ENCODE peak calls at places on chromosome 7, in six cellular contexts. S is CD8-positive, alpha-beta T cell; P is AG04450; E is transverse colon; U is heart left ventricle; W is mesenchymal stem cell. A is an unnamed sample.

GRCh38 chr7:36048141-36048901 is 104.7 kb upstream of the EEPD1 start:
- DNase-seq in P (peak; percentile 69), W (peak; percentile 74), S (no peak), E (no peak), U (no peak), A (no peak)

GRCh38 chr7:121286742-121287699 is 41.8 kb upstream of the WNT16 start:
- DNase-seq in E (no peak), P (no peak), U (no peak), W (no peak), S (no peak), A (no peak)

GRCh38 chr7:102146989-102147388 is 139.7 kb upstream of the SH2B2 start:
- DNase-seq in W (no peak), U (peak; percentile 66), P (no peak), S (no peak), E (no peak), A (no peak)

GRCh38 chr7:1087952-1088920 is at the start of gene GPER1:
- DNase-seq in U (peak; percentile 54), P (no peak), W (peak; percentile 68), S (no peak), E (peak; percentile 86), A (no peak)

GRCh38 chr7:28036748-28037147 is 143.8 kb downstream of the JAZF1 start:
- DNase-seq in W (no peak), P (no peak), E (no peak), U (no peak), S (no peak), A (no peak)

GRCh38 chr7:103613655-103614642 is 167.9 kb upstream of the SLC26A5 start:
- DNase-seq in E (no peak), W (no peak), P (no peak), S (no peak), U (no peak), A (no peak)

GRCh38 chr7:22666732-22667131 is 60.3 kb upstream of the IL6 start:
- DNase-seq in P (no peak), S (no peak), E (no peak), U (no peak), W (no peak), A (no peak)

GRCh38 chr7:91720255-91720937 is 160.1 kb downstream of the MTERF1 start:
- DNase-seq in P (no peak), S (no peak), E (no peak), W (no peak), U (no peak), A (no peak)

GRCh38 chr7:137994091-137994688 is 7.7 kb downstream of the CREB3L2 start:
- DNase-seq in P (no peak), W (no peak), E (no peak), U (no peak), S (no peak), A (no peak)

GRCh38 chr7:33054261-33054964 is 8.2 kb downstream of the NT5C3A start:
- DNase-seq in W (no peak), S (peak; percentile 20), U (no peak), E (no peak), P (no peak), A (no peak)

GRCh38 chr7:144835166-144835611 is 664 bp downstream of the TPK1 start:
- DNase-seq in U (peak; percentile 49), S (no peak), E (peak; percentile 63), W (peak; percentile 72), P (no peak), A (peak; percentile 15)

GRCh38 chr7:17069146-17069545 is 187.4 kb upstream of the AGR3 start:
- DNase-seq in E (no peak), P (no peak), W (no peak), S (no peak), U (no peak), A (no peak)

GRCh38 chr7:51666261-51666660 is 349.7 kb upstream of the COBL start:
- DNase-seq in U (no peak), W (no peak), E (no peak), P (no peak), S (no peak), A (no peak)

GRCh38 chr7:101974365-101974764 is 156.9 kb downstream of the CUX1 start:
- DNase-seq in U (no peak), W (no peak), S (no peak), P (no peak), E (no peak), A (no peak)

GRCh38 chr7:27163776-27164380 is 1.5 kb downstream of the HOXA9 start:
- DNase-seq in W (no peak), P (no peak), S (no peak), U (no peak), E (no peak), A (no peak)

GRCh38 chr7:130365093-130365492 is 15.2 kb upstream of the CPA1 start:
- DNase-seq in S (no peak), E (no peak), U (no peak), P (no peak), W (no peak), A (no peak)

GRCh38 chr7:90916319-90916718 is 320.2 kb downstream of the CDK14 start:
- DNase-seq in S (no peak), W (no peak), U (no peak), E (no peak), P (no peak), A (no peak)

GRCh38 chr7:21364838-21365267 is 63.0 kb upstream of the SP4 start:
- DNase-seq in U (no peak), S (no peak), E (no peak), P (no peak), W (no peak), A (no peak)

GRCh38 chr7:94375167-94375566 is 19.5 kb upstream of the COL1A2 start:
- DNase-seq in P (peak; percentile 94), W (peak; percentile 95), S (no peak), E (peak; percentile 38), U (peak; percentile 70), A (no peak)

GRCh38 chr7:6106140-6106904 is 75.1 kb downstream of the ANKRD61 start:
- DNase-seq in P (no peak), S (peak; percentile 37), U (no peak), W (peak; percentile 61), E (peak; percentile 28), A (peak; percentile 21)

GRCh38 chr7:96361116-96361857 is 39.4 kb upstream of the SLC25A13 start:
- DNase-seq in S (no peak), P (no peak), E (no peak), W (no peak), U (no peak), A (no peak)

GRCh38 chr7:46928719-46929118 is 653.2 kb downstream of the TNS3 start:
- DNase-seq in E (no peak), S (no peak), P (no peak), U (no peak), W (no peak), A (no peak)

GRCh38 chr7:142568430-142569097 is 180.7 kb upstream of the PRSS1 start:
- DNase-seq in S (no peak), E (no peak), P (peak; percentile 49), U (no peak), W (peak; percentile 85), A (no peak)

GRCh38 chr7:22093003-22093402 is 147.3 kb upstream of the CDCA7L start:
- DNase-seq in P (no peak), W (no peak), S (no peak), E (no peak), U (no peak), A (no peak)

DNA sequence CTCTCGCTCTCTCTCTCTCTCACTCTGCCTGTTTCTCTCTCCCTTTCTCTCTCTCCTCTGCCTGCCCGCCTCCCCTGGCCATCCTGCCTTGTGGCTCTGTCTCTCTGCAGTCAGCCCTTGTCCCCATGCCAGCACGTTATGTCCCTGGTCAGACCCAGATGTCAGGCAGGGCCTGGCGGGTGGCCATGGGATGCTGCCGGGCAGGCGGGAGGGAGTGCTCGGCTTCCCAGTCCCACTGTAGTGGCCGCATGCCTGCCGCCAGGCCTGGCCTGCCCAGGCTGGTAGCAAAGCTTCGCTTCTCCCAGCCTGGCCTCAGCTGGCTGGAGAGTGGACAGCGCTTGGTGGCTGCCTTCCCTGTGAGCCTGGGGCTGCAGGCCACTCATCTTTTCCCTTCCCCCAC is 121.5 kb upstream of the ZNF716 start:
- DNase-seq in S (no peak), E (no peak), P (no peak), U (peak; percentile 81), W (no peak), A (no peak)
- H3K9me3 ChIP-seq in S (no peaks in the 10 kb centered on the region), E (peaks cover under 1% of the 10 kb centered on the region), P (peaks cover 42% of the 10 kb centered on the region), U (no peaks in the 10 kb centered on the region), W (peaks cover 18% of the 10 kb centered on the region), A (peaks cover 2% of the 10 kb centered on the region)

DNA sequence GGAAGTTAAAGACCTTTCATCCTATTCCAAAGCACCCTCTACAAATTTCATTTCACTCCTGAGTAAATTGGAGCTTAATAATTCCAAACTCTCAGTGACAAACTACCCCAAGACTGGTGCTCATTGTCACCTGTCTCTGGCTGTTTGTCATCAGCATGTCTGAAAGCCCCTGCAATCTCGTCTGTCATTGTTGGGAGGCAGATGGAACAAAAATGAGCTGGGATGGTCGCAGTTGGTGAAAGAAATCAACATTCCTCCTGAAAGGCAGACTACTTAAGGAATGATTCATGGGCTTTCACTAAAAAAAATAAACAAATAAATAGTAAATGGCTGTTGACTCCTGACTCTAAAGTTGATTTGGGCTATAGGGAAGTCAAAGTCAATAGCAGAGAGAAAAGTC is 69.7 kb upstream of the PALS2 start:
- DNase-seq in P (no peak), E (no peak), W (no peak), U (no peak), S (no peak), A (no peak)
- H3K9me3 ChIP-seq in P (no peaks in the 10 kb centered on the region), E (no peaks in the 10 kb centered on the region), W (no peaks in the 10 kb centered on the region), U (no peaks in the 10 kb centered on the region), S (no peaks in the 10 kb centered on the region), A (no peaks in the 10 kb centered on the region)

GRCh38 chr7:157973971-157974677 is 613.5 kb downstream of the PTPRN2 start:
- DNase-seq in P (no peak), U (no peak), S (no peak), W (peak; percentile 3), E (no peak), A (no peak)

GRCh38 chr7:157972914-157973313 is 614.7 kb downstream of the PTPRN2 start:
- DNase-seq in P (no peak), E (no peak), S (no peak), W (no peak), U (no peak), A (no peak)

GRCh38 chr7:157970744-157971143 is 616.9 kb downstream of the PTPRN2 start:
- DNase-seq in E (no peak), S (no peak), U (no peak), W (no peak), P (no peak), A (no peak)

GRCh38 chr7:157966490-157966889 is 621.1 kb downstream of the PTPRN2 start:
- DNase-seq in E (no peak), P (no peak), W (no peak), S (no peak), U (no peak), A (no peak)

GRCh38 chr7:157969995-157970394 is 617.6 kb downstream of the PTPRN2 start:
- DNase-seq in P (no peak), S (no peak), W (no peak), E (no peak), U (no peak), A (no peak)
- H3K9me3 ChIP-seq in P (peaks cover 74% of the 10 kb centered on the region), S (no peaks in the 10 kb centered on the region), W (peaks cover 35% of the 10 kb centered on the region), E (peaks cover 14% of the 10 kb centered on the region), U (peaks cover 12% of the 10 kb centered on the region), A (no peaks in the 10 kb centered on the region)

GRCh38 chr7:147088916-147089315 is 972.3 kb downstream of the CNTNAP2 start:
- DNase-seq in U (no peak), E (no peak), P (no peak), W (no peak), S (no peak), A (no peak)

DNA sequence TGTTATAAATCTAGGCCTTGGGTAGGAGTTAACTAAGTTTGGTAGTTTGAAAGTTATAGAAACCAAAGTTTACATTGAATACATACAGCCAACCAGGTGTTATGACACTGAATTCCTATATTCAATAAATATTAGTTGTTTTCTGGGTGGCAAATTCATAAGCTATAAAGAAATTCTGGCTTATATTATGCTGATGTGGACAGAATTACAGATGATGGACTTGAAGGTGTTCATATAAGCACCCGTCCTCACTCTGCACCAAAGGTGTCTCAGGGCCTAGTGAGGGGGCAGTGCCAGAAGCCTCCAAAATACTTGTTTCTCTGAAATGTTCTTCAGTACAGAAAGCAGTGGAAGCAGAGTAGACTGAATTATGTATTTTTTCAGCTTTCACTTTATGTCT is 973.0 kb downstream of the CNTNAP2 start:
- DNase-seq in W (no peak), P (no peak), E (no peak), U (no peak), S (no peak), A (no peak)
- H3K9me3 ChIP-seq in W (peaks cover 3% of the 10 kb centered on the region), P (peaks cover 25% of the 10 kb centered on the region), E (no peaks in the 10 kb centered on the region), U (no peaks in the 10 kb centered on the region), S (no peaks in the 10 kb centered on the region), A (no peaks in the 10 kb centered on the region)

A was measured in T-helper 17 cell.